ENCODE peak calls at places on chromosomes 6 and 20, in five cellular contexts. X, A, C, O and H are unnamed samples.

GRCh38 chr20:61268024-61268423 is 16.0 kb downstream of the CDH4 start:
- DNase-seq in X (no peak), A (no peak), C (no peak), O (no peak), H (no peak)

GRCh38 chr6:67679566-67680296 is 955.4 kb upstream of the ADGRB3 start:
- DNase-seq in X (no peak), A (no peak), C (no peak), O (no peak), H (no peak)

GRCh38 chr6:42043787-42044475 is 6.4 kb upstream of the TAF8 start:
- DNase-seq in X (peak), A (peak), C (peak), O (peak), H (peak)

GRCh38 chr6:90896165-90896549 is 309.3 kb upstream of the MAP3K7 start:
- DNase-seq in X (no peak), A (no peak), C (no peak), O (no peak), H (no peak)

GRCh38 chr6:128731249-128732165 is 151.4 kb upstream of the LAMA2 start:
- DNase-seq in X (no peak), A (peak), C (peak), O (no peak), H (peak)

GRCh38 chr6:26003102-26003694 is 40.6 kb downstream of the TRIM38 start:
- DNase-seq in X (peak), A (peak), C (peak), O (peak), H (peak)

GRCh38 chr6:56241106-56241812 is 6.1 kb downstream of the COL21A1 start:
- DNase-seq in X (no peak), A (no peak), C (no peak), O (no peak), H (no peak)

GRCh38 chr6:133634474-133634873 is 254.4 kb upstream of the TCF21 start:
- DNase-seq in X (no peak), A (no peak), C (no peak), O (no peak), H (no peak)

GRCh38 chr6:57262491-57262890 is 40.4 kb upstream of the RAB23 start:
- DNase-seq in X (peak), A (no peak), C (peak), O (no peak), H (peak)

GRCh38 chr6:36827261-36828079 is 11.8 kb downstream of the CPNE5 start:
- DNase-seq in X (no peak), A (no peak), C (peak), O (no peak), H (peak)

GRCh38 chr6:20542927-20543602 is 8.8 kb downstream of the CDKAL1 start:
- DNase-seq in X (no peak), A (no peak), C (peak), O (no peak), H (peak)

GRCh38 chr20:41734506-41734945 is 116.3 kb upstream of the CHD6 start:
- DNase-seq in X (no peak), A (peak), C (peak), O (no peak), H (peak)

GRCh38 chr6:39793528-39793927 is 1.4 kb downstream of the DAAM2 start:
- DNase-seq in X (no peak), A (no peak), C (no peak), O (no peak), H (no peak)

GRCh38 chr20:59039233-59039632 is 3.4 kb downstream of the PRELID3B start:
- DNase-seq in X (no peak), A (no peak), C (peak), O (no peak), H (no peak)

DNA sequence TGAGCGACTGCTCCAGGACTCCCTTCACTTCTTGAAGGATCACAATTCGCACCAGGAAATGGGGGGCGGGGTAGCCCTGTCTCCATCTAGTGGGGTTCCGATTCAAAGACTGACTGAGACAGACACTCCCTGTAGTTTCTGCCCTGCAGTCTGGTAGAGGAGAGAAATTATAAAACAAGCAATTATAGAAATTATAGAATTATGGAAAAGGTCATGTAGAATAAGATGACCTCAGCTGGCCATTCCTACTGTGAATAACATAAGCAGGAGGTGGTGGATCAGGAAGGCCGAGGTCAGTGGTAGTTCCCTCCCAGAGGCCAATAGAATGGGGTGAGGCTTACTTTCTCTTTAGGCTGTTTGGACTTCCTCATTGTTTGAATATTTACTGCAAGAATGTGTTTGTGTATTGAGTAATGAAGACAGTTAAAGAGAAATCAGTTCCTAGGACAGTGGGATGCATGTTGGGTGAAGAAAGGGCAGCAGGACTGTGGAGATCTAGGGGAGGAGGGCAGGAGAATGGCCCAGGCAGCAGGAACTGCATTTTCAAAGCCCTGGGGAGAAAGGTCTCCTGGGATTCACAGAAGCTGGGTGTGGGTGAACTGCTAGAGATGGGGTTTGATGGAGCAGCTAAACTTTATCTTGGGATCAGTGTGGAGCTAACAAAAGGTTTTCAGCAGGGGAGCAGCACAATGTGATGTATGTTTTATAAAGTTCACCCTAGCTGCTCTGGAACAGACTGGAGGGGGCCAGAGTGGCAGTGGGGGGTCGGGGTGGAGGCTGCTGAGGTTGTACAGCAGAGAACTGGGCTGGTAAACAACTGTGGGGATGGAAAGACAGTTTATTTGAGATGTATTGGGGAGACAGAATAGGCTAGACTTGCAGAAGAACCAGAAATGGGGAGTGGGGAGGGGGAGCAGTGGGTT is 2.1 kb downstream of the ZNF341 start:
- DNase-seq in X (no peak), A (no peak), C (peak), O (no peak), H (peak)
- TF ChIP-seq CTCF in X (no peak), A (no peak), C (no peak), O (no peak), H (no peak)

DNA sequence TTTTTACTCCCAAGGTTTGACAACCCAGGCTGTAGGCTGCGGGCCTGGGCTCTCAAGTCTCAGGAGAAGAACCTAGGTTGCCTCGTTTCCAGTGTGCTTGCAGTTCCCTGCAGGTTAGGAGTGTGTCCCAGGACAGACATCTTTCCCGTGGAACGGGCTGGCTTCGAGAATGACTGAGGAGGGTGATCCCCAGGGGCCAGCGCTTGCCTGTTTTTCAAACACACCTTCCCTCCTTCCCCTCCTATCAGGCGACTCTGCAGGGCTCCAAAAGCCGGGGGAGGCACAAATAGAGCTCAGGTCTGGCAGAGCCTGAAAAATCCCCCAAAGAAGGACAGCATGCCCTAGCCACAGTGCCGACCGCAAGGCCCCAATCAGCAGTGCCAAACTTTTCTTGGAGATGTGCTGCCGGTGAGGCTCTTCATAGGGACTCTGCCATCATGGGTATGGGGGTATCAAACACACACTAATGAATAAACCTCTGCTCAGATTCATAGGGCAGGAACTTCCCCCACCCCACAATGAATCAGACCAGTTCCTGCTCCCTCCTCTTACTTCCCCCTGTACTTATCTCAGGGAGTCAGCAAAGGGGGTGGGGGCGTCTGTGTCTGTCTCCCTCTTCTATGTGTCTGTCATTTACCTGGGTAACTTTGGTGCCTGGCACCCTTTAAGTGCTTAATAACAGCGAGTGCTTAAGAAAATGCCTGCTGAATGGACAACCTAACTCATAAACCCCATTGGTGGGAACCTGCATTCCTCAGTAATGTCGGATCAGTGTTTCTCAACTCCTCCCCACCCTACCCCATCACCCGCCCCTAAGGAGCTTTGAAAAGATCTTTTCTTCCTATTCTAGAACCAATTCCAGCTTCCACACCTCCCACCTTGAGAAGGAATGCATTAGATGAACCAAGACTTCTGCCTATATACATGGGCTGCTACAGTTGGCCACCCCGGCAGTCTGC is 1.6 kb downstream of the KCNG1 start:
- DNase-seq in X (no peak), A (peak), C (peak), O (no peak), H (no peak)
- TF ChIP-seq CTCF in X (no peak), A (no peak), C (no peak), O (no peak), H (no peak)

DNA sequence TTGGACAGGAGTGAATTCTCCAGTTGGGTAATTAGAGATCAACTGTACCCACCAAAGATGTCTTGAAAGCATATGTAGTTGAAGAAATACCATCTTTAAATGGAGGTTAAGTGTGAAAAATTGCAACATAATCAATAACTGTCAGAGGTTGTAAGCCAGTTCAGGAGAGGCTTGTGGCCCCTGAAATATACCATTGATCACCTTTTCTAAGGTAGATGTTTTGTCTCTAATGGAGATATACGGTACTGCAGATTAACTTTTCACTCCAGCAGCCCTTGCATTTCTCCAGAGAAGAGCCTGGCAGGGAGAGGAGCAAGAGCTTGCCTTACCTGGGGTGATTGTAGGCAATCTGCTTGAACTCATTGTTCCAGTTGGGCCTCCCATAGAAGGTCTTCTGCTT is 48.8 kb downstream of the NOX3 start:
- DNase-seq in X (no peak), A (no peak), C (no peak), O (no peak), H (no peak)
- TF ChIP-seq CTCF in X (no peak), A (no peak), C (no peak), O (no peak), H (peak)

DNA sequence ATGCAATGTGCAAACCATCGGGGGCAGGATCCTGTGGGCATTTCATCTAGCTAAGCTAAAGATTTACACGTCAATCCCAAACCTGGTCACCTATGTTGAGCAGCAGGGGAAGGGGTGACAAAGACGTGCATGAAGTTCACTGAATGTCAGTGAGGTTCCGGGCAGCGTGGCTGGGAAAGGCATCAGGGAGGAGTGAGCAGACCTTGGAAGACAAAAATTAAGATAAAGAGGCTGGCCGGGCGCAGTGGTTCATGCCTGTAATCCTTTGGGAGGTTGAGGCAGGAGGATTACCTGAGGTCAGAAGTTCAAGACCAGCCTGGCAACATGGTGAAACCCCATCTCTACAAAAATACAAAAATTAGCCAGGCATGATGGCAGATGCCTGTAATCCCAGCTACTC is 126.1 kb downstream of the PREX1 start:
- DNase-seq in X (no peak), A (no peak), C (no peak), O (no peak), H (no peak)
- TF ChIP-seq CTCF in X (no peak), A (no peak), C (no peak), O (no peak), H (no peak)

DNA sequence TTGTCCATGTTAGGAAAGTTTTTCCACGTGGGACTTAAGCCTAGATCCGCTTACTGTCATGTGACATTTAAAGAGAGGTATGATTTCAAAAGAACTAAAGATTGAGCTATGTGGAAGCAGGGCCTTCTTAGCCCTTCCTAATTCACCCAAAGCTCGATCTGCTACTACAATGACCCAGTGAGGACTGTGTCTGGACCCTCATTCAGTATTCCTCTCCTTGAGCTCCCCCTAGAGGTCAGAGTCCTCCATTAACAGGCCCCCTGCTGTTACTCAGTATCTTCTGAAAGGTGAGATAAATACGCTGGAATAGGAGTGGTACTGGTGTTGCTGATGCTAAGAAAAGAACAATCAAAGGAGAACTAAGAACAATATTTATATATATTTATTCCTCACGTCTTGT is 414.0 kb downstream of the GJA1 start:
- DNase-seq in X (no peak), A (peak), C (peak), O (no peak), H (peak)
- TF ChIP-seq CTCF in X (peak), A (peak), C (peak), O (no peak), H (peak)